ENCODE peak calls at places on chromosome 10, in eight cellular contexts. One of them, this sample, is unnamed.

GRCh38 chr10:97117372-97117771 is 68.4 kb downstream of the SLIT1 start:
- DNase-seq in MM.1S: no peak
- DNase-seq in fibroblast of lung: peak; percentile 5
- DNase-seq in breast epithelium: no peak
- DNase-seq in fibroblast of mammary gland: peak; percentile 5
- DNase-seq in HL-60: no peak
- DNase-seq in PC-3: peak; percentile 43
- DNase-seq in adrenal gland: no peak
- DNase-seq in this sample: no peak

GRCh38 chr10:59225211-59225610 is 48.8 kb downstream of the PHYHIPL start:
- DNase-seq in MM.1S: no peak
- DNase-seq in fibroblast of lung: no peak
- DNase-seq in breast epithelium: no peak
- DNase-seq in fibroblast of mammary gland: no peak
- DNase-seq in HL-60: no peak
- DNase-seq in PC-3: no peak
- DNase-seq in adrenal gland: no peak
- DNase-seq in this sample: no peak

GRCh38 chr10:5892007-5892406 is 2.0 kb downstream of the FBH1 start:
- DNase-seq in MM.1S: no peak
- DNase-seq in fibroblast of lung: no peak
- DNase-seq in breast epithelium: no peak
- DNase-seq in fibroblast of mammary gland: peak; percentile 82
- DNase-seq in HL-60: no peak
- DNase-seq in PC-3: no peak
- DNase-seq in adrenal gland: peak; percentile 61
- DNase-seq in this sample: no peak

GRCh38 chr10:63416376-63416775 is 49.4 kb downstream of the JMJD1C start:
- DNase-seq in MM.1S: no peak
- DNase-seq in fibroblast of lung: peak; percentile 77
- DNase-seq in breast epithelium: no peak
- DNase-seq in fibroblast of mammary gland: peak; percentile 75
- DNase-seq in HL-60: no peak
- DNase-seq in PC-3: no peak
- DNase-seq in adrenal gland: no peak
- DNase-seq in this sample: peak; percentile 45

GRCh38 chr10:6729071-6729773 is 149.1 kb upstream of the PRKCQ start:
- DNase-seq in MM.1S: no peak
- DNase-seq in fibroblast of lung: peak; percentile 89
- DNase-seq in breast epithelium: no peak
- DNase-seq in fibroblast of mammary gland: peak; percentile 96
- DNase-seq in HL-60: no peak
- DNase-seq in PC-3: peak; percentile 62
- DNase-seq in adrenal gland: no peak
- DNase-seq in this sample: peak; percentile 88

GRCh38 chr10:118809821-118810220 is 55.1 kb upstream of the CACUL1 start:
- DNase-seq in MM.1S: no peak
- DNase-seq in fibroblast of lung: no peak
- DNase-seq in breast epithelium: no peak
- DNase-seq in fibroblast of mammary gland: no peak
- DNase-seq in HL-60: no peak
- DNase-seq in PC-3: no peak
- DNase-seq in adrenal gland: no peak
- DNase-seq in this sample: no peak

GRCh38 chr10:77493851-77494788 is 143.5 kb downstream of the KCNMA1 start:
- DNase-seq in MM.1S: no peak
- DNase-seq in fibroblast of lung: peak; percentile 79
- DNase-seq in breast epithelium: no peak
- DNase-seq in fibroblast of mammary gland: peak; percentile 55
- DNase-seq in HL-60: no peak
- DNase-seq in PC-3: peak; percentile 86
- DNase-seq in adrenal gland: no peak
- DNase-seq in this sample: no peak

GRCh38 chr10:58820862-58821559 is 308.3 kb downstream of the BICC1 start:
- DNase-seq in MM.1S: no peak
- DNase-seq in fibroblast of lung: peak; percentile 72
- DNase-seq in breast epithelium: no peak
- DNase-seq in fibroblast of mammary gland: peak; percentile 82
- DNase-seq in HL-60: no peak
- DNase-seq in PC-3: peak; percentile 100
- DNase-seq in adrenal gland: no peak
- DNase-seq in this sample: peak; percentile 90

GRCh38 chr10:47383254-47384147 is 592 bp downstream of the ZNF488 start:
- DNase-seq in MM.1S: no peak
- DNase-seq in fibroblast of lung: no peak
- DNase-seq in breast epithelium: no peak
- DNase-seq in fibroblast of mammary gland: no peak
- DNase-seq in HL-60: no peak
- DNase-seq in PC-3: no peak
- DNase-seq in adrenal gland: no peak
- DNase-seq in this sample: no peak

GRCh38 chr10:45219416-45219815 is 96.0 kb downstream of the OR13A1 start:
- DNase-seq in MM.1S: no peak
- DNase-seq in fibroblast of lung: no peak
- DNase-seq in breast epithelium: no peak
- DNase-seq in fibroblast of mammary gland: no peak
- DNase-seq in HL-60: no peak
- DNase-seq in PC-3: no peak
- DNase-seq in adrenal gland: no peak
- DNase-seq in this sample: no peak
- H3K4me3 ChIP-seq in MM.1S: no peak overlapping the region
- H3K4me3 ChIP-seq in fibroblast of lung: no peak overlapping the region
- H3K4me3 ChIP-seq in breast epithelium: no peak overlapping the region
- H3K4me3 ChIP-seq in fibroblast of mammary gland: no peak overlapping the region
- H3K4me3 ChIP-seq in HL-60: no peak overlapping the region
- H3K4me3 ChIP-seq in PC-3: no peak overlapping the region
- H3K4me3 ChIP-seq in adrenal gland: no peak overlapping the region
- H3K4me3 ChIP-seq in this sample: no peak overlapping the region

GRCh38 chr10:117131390-117132327 is 6.4 kb downstream of the VAX1 start:
- DNase-seq in MM.1S: no peak
- DNase-seq in fibroblast of lung: no peak
- DNase-seq in breast epithelium: no peak
- DNase-seq in fibroblast of mammary gland: no peak
- DNase-seq in HL-60: no peak
- DNase-seq in PC-3: no peak
- DNase-seq in adrenal gland: no peak
- DNase-seq in this sample: no peak
- H3K4me3 ChIP-seq in MM.1S: no peak overlapping the region
- H3K4me3 ChIP-seq in fibroblast of lung: peak overlapping the region; percentile 10
- H3K4me3 ChIP-seq in breast epithelium: peak overlapping the region; percentile 11
- H3K4me3 ChIP-seq in fibroblast of mammary gland: no peak overlapping the region
- H3K4me3 ChIP-seq in HL-60: no peak overlapping the region
- H3K4me3 ChIP-seq in PC-3: no peak overlapping the region
- H3K4me3 ChIP-seq in adrenal gland: no peak overlapping the region
- H3K4me3 ChIP-seq in this sample: no peak overlapping the region

GRCh38 chr10:75235375-75236177 is at the start of gene COMTD1:
- DNase-seq in MM.1S: peak; percentile 96
- DNase-seq in fibroblast of lung: peak; percentile 82
- DNase-seq in breast epithelium: peak; percentile 94
- DNase-seq in fibroblast of mammary gland: peak; percentile 81
- DNase-seq in HL-60: peak; percentile 94
- DNase-seq in PC-3: peak; percentile 100
- DNase-seq in adrenal gland: peak; percentile 96
- DNase-seq in this sample: peak; percentile 60

GRCh38 chr10:75234683-75235374 is 928 bp downstream of the COMTD1 start:
- DNase-seq in MM.1S: peak; percentile 40
- DNase-seq in fibroblast of lung: no peak
- DNase-seq in breast epithelium: no peak
- DNase-seq in fibroblast of mammary gland: no peak
- DNase-seq in HL-60: peak; percentile 2
- DNase-seq in PC-3: peak; percentile 35
- DNase-seq in adrenal gland: no peak
- DNase-seq in this sample: no peak

GRCh38 chr10:75231672-75232581 is 3.8 kb downstream of the COMTD1 start:
- DNase-seq in MM.1S: no peak
- DNase-seq in fibroblast of lung: no peak
- DNase-seq in breast epithelium: no peak
- DNase-seq in fibroblast of mammary gland: no peak
- DNase-seq in HL-60: no peak
- DNase-seq in PC-3: peak; percentile 36
- DNase-seq in adrenal gland: no peak
- DNase-seq in this sample: no peak

GRCh38 chr10:75234017-75234682 is 1.6 kb downstream of the COMTD1 start:
- DNase-seq in MM.1S: peak; percentile 93
- DNase-seq in fibroblast of lung: peak; percentile 83
- DNase-seq in breast epithelium: peak; percentile 94
- DNase-seq in fibroblast of mammary gland: peak; percentile 78
- DNase-seq in HL-60: peak; percentile 97
- DNase-seq in PC-3: peak; percentile 100
- DNase-seq in adrenal gland: peak; percentile 97
- DNase-seq in this sample: peak; percentile 63

GRCh38 chr10:75233444-75234016 is 2.2 kb downstream of the COMTD1 start:
- DNase-seq in MM.1S: no peak
- DNase-seq in fibroblast of lung: no peak
- DNase-seq in breast epithelium: no peak
- DNase-seq in fibroblast of mammary gland: no peak
- DNase-seq in HL-60: peak; percentile 18
- DNase-seq in PC-3: peak; percentile 49
- DNase-seq in adrenal gland: peak; percentile 53
- DNase-seq in this sample: no peak
- H3K4me3 ChIP-seq in MM.1S: peak overlapping the region; percentile 50
- H3K4me3 ChIP-seq in fibroblast of lung: no peak overlapping the region
- H3K4me3 ChIP-seq in breast epithelium: peak overlapping the region; percentile 73
- H3K4me3 ChIP-seq in fibroblast of mammary gland: no peak overlapping the region
- H3K4me3 ChIP-seq in HL-60: peak overlapping the region; percentile 9
- H3K4me3 ChIP-seq in PC-3: peak overlapping the region; percentile 55
- H3K4me3 ChIP-seq in adrenal gland: no peak overlapping the region
- H3K4me3 ChIP-seq in this sample: peak overlapping the region; percentile 69

DNA sequence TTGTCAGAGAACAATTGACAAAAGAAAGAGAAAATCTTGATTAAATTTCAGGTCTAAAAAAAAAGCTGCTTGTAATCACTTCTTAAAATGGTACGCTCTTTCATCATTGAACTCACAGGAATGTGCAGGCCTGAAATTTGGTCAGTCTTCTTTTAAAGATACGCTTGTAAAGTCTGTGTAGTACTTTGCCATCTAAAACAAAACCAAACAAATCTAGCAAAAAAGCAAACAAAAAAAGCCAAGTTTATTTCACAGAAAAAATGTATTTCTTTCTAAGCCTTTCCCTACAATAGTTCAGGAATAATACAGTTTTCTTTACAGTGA is 172.4 kb downstream of the OTUD1 start:
- DNase-seq in MM.1S: no peak
- DNase-seq in fibroblast of lung: no peak
- DNase-seq in breast epithelium: no peak
- DNase-seq in fibroblast of mammary gland: no peak
- DNase-seq in HL-60: no peak
- DNase-seq in PC-3: no peak
- DNase-seq in adrenal gland: no peak
- DNase-seq in this sample: no peak
- H3K4me3 ChIP-seq in MM.1S: no peak overlapping the region
- H3K4me3 ChIP-seq in fibroblast of lung: no peak overlapping the region
- H3K4me3 ChIP-seq in breast epithelium: no peak overlapping the region
- H3K4me3 ChIP-seq in fibroblast of mammary gland: no peak overlapping the region
- H3K4me3 ChIP-seq in HL-60: no peak overlapping the region
- H3K4me3 ChIP-seq in PC-3: no peak overlapping the region
- H3K4me3 ChIP-seq in adrenal gland: no peak overlapping the region
- H3K4me3 ChIP-seq in this sample: no peak overlapping the region

GRCh38 chr10:131737543-131738395 is 163.0 kb upstream of the PPP2R2D start:
- DNase-seq in MM.1S: no peak
- DNase-seq in fibroblast of lung: no peak
- DNase-seq in breast epithelium: no peak
- DNase-seq in fibroblast of mammary gland: no peak
- DNase-seq in HL-60: no peak
- DNase-seq in PC-3: no peak
- DNase-seq in adrenal gland: no peak
- DNase-seq in this sample: no peak
- H3K4me3 ChIP-seq in MM.1S: no peak overlapping the region
- H3K4me3 ChIP-seq in fibroblast of lung: no peak overlapping the region
- H3K4me3 ChIP-seq in breast epithelium: no peak overlapping the region
- H3K4me3 ChIP-seq in fibroblast of mammary gland: no peak overlapping the region
- H3K4me3 ChIP-seq in HL-60: no peak overlapping the region
- H3K4me3 ChIP-seq in PC-3: no peak overlapping the region
- H3K4me3 ChIP-seq in adrenal gland: no peak overlapping the region
- H3K4me3 ChIP-seq in this sample: no peak overlapping the region

GRCh38 chr10:32958992-32959703 is 1.1 kb upstream of the ITGB1 start:
- DNase-seq in MM.1S: no peak
- DNase-seq in fibroblast of lung: no peak
- DNase-seq in breast epithelium: no peak
- DNase-seq in fibroblast of mammary gland: no peak
- DNase-seq in HL-60: no peak
- DNase-seq in PC-3: peak; percentile 46
- DNase-seq in adrenal gland: no peak
- DNase-seq in this sample: no peak

GRCh38 chr10:32961892-32962369 is 3.9 kb upstream of the ITGB1 start:
- DNase-seq in MM.1S: no peak
- DNase-seq in fibroblast of lung: peak; percentile 90
- DNase-seq in breast epithelium: no peak
- DNase-seq in fibroblast of mammary gland: peak; percentile 86
- DNase-seq in HL-60: peak; percentile 14
- DNase-seq in PC-3: peak; percentile 95
- DNase-seq in adrenal gland: no peak
- DNase-seq in this sample: no peak

GRCh38 chr10:32958085-32958991 is at the start of gene ITGB1:
- DNase-seq in MM.1S: peak; percentile 78
- DNase-seq in fibroblast of lung: peak; percentile 94
- DNase-seq in breast epithelium: peak; percentile 97
- DNase-seq in fibroblast of mammary gland: peak; percentile 88
- DNase-seq in HL-60: peak; percentile 75
- DNase-seq in PC-3: peak; percentile 100
- DNase-seq in adrenal gland: peak; percentile 96
- DNase-seq in this sample: no peak

GRCh38 chr10:32961343-32961891 is 3.4 kb upstream of the ITGB1 start:
- DNase-seq in MM.1S: no peak
- DNase-seq in fibroblast of lung: no peak
- DNase-seq in breast epithelium: no peak
- DNase-seq in fibroblast of mammary gland: no peak
- DNase-seq in HL-60: no peak
- DNase-seq in PC-3: no peak
- DNase-seq in adrenal gland: no peak
- DNase-seq in this sample: no peak

GRCh38 chr10:32960022-32960421 is 2.0 kb upstream of the ITGB1 start:
- DNase-seq in MM.1S: no peak
- DNase-seq in fibroblast of lung: peak; percentile 43
- DNase-seq in breast epithelium: no peak
- DNase-seq in fibroblast of mammary gland: no peak
- DNase-seq in HL-60: no peak
- DNase-seq in PC-3: peak; percentile 44
- DNase-seq in adrenal gland: no peak
- DNase-seq in this sample: no peak
- H3K4me3 ChIP-seq in MM.1S: no peak overlapping the region
- H3K4me3 ChIP-seq in fibroblast of lung: peak overlapping the region; percentile 90
- H3K4me3 ChIP-seq in breast epithelium: no peak overlapping the region
- H3K4me3 ChIP-seq in fibroblast of mammary gland: peak overlapping the region; percentile 73
- H3K4me3 ChIP-seq in HL-60: no peak overlapping the region
- H3K4me3 ChIP-seq in PC-3: peak overlapping the region; percentile 75
- H3K4me3 ChIP-seq in adrenal gland: no peak overlapping the region
- H3K4me3 ChIP-seq in this sample: peak overlapping the region; percentile 90

DNA sequence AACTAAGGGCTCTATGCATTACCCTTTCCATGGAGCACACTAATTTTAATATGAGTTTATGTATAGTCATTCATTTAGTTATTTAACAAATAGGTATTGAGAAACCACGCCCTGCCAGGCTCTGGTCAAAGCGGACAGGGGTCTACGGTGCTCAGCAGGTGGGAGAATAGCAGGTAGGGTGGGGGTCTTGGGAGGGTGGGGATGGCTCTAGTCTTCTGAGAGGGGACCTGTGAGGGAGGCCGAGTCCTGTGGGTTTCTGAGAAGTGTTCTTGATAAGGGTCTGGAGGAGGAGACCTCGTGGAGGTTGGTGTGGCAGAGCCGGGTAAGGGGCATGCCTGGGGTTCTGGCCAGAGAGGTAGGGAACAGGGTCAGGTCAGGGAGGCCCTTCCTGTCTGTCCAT is 1.1 kb downstream of the WDFY4 start:
- DNase-seq in MM.1S: no peak
- DNase-seq in fibroblast of lung: no peak
- DNase-seq in breast epithelium: no peak
- DNase-seq in fibroblast of mammary gland: no peak
- DNase-seq in HL-60: no peak
- DNase-seq in PC-3: no peak
- DNase-seq in adrenal gland: no peak
- DNase-seq in this sample: no peak
- H3K4me3 ChIP-seq in MM.1S: no peak overlapping the region
- H3K4me3 ChIP-seq in fibroblast of lung: no peak overlapping the region
- H3K4me3 ChIP-seq in breast epithelium: peak overlapping the region; percentile 21
- H3K4me3 ChIP-seq in fibroblast of mammary gland: no peak overlapping the region
- H3K4me3 ChIP-seq in HL-60: peak overlapping the region; percentile 65
- H3K4me3 ChIP-seq in PC-3: no peak overlapping the region
- H3K4me3 ChIP-seq in adrenal gland: no peak overlapping the region
- H3K4me3 ChIP-seq in this sample: no peak overlapping the region